ENCODE peak calls at places on chromosomes 5 and 9, in ten cellular contexts. S is stimulated activated CD4-positive, alpha-beta T cell treated with anti-CD3 and anti-CD28 coated beads, Interleukin-12 subunit alpha, Interleukin-12 subunit beta, amount 100 ng/mL, for 24 hours; A is activated CD8-positive, alpha-beta memory T cell treated with anti-CD3 and anti-CD28 coated beads for 4 hours; F is spleen; P is adipocyte; J is posterior vena cava; M is cardiac fibroblast; G is HT-29; L is renal cortical epithelial cell; Z is central memory CD4-positive, alpha-beta T cell. K is an unnamed sample.

GRCh38 chr5:159874308-159874707 is 42.0 kb upstream of the ADRA1B start:
- DNase-seq in M (peak), J (no peak), L (peak), Z (no peak), G (no peak), F (no peak), A (no peak), S (no peak), P (no peak), K (no peak)

GRCh38 chr9:90432951-90433350 is 209.7 kb downstream of the DIRAS2 start:
- DNase-seq in P (no peak), G (no peak), S (no peak), Z (no peak), A (no peak), F (no peak), M (no peak), J (no peak), L (no peak), K (no peak)

GRCh38 chr5:67476531-67476930 is 279.9 kb upstream of the CD180 start:
- DNase-seq in S (no peak), J (no peak), A (no peak), G (no peak), L (peak), F (no peak), M (no peak), Z (no peak), P (peak), K (no peak)

GRCh38 chr9:130732793-130733221 is 39.2 kb downstream of the EXOSC2 start:
- DNase-seq in F (no peak), A (no peak), L (peak), S (no peak), M (peak), P (peak), Z (no peak), J (no peak), G (no peak), K (no peak)

GRCh38 chr9:136143215-136144001 is 24.7 kb upstream of the TMEM250 start:
- DNase-seq in A (no peak), Z (no peak), L (no peak), F (no peak), M (peak), G (peak), J (no peak), S (no peak), P (peak), K (no peak)

GRCh38 chr9:87034891-87035290 is 87.6 kb upstream of the GAS1 start:
- DNase-seq in G (no peak), P (peak), F (no peak), A (no peak), M (no peak), Z (no peak), L (no peak), S (no peak), J (no peak), K (no peak)

GRCh38 chr9:88041447-88041846 is 67.1 kb upstream of the CDK20 start:
- DNase-seq in L (no peak), A (no peak), G (no peak), J (no peak), P (peak), Z (no peak), M (peak), S (no peak), F (no peak), K (no peak)

GRCh38 chr9:14865206-14865605 is 45.0 kb downstream of the FREM1 start:
- DNase-seq in F (no peak), L (no peak), J (no peak), A (no peak), S (no peak), P (no peak), G (no peak), M (no peak), Z (no peak), K (no peak)

GRCh38 chr9:117341161-117341560 is 73.7 kb downstream of the ASTN2 start:
- DNase-seq in M (no peak), L (no peak), F (no peak), J (no peak), P (no peak), G (no peak), S (no peak), A (no peak), Z (no peak), K (no peak)

GRCh38 chr5:74919487-74919886 is 53.3 kb upstream of the FAM169A start:
- DNase-seq in G (peak), P (peak), M (peak), S (no peak), J (no peak), F (no peak), Z (peak), A (no peak), L (peak), K (no peak)

GRCh38 chr9:132989414-132989996 is 11.0 kb downstream of the GFI1B start:
- DNase-seq in J (no peak), S (no peak), F (no peak), G (no peak), Z (no peak), L (no peak), A (no peak), P (no peak), M (no peak), K (no peak)

GRCh38 chr5:140165101-140165920 is 9.7 kb upstream of the CYSTM1 start:
- DNase-seq in L (no peak), A (no peak), J (no peak), Z (no peak), G (peak), M (no peak), S (no peak), P (no peak), F (no peak), K (peak)

GRCh38 chr5:50653946-50654345 is 12.5 kb upstream of the PARP8 start:
- DNase-seq in J (no peak), L (no peak), P (no peak), M (no peak), S (no peak), F (peak), G (no peak), A (no peak), Z (no peak), K (no peak)

GRCh38 chr9:69579749-69580581 is 92.2 kb downstream of the APBA1 start:
- DNase-seq in F (no peak), G (no peak), Z (no peak), A (no peak), P (no peak), J (no peak), M (no peak), L (no peak), S (no peak), K (peak)

GRCh38 chr5:88656196-88656935 is 226.6 kb downstream of the MEF2C start:
- DNase-seq in P (no peak), Z (no peak), A (no peak), S (no peak), L (no peak), J (no peak), F (no peak), M (no peak), G (no peak), K (no peak)

GRCh38 chr5:173327948-173328895 is at the start of gene STC2:
- DNase-seq in P (peak), J (no peak), F (peak), A (no peak), G (no peak), S (no peak), Z (no peak), L (peak), M (peak), K (no peak)

GRCh38 chr9:15373881-15374280 is 48.8 kb upstream of the SNAPC3 start:
- DNase-seq in M (no peak), A (no peak), L (no peak), S (no peak), P (peak), J (no peak), Z (no peak), G (no peak), F (no peak), K (no peak)

GRCh38 chr5:151651997-151652645 is 34.6 kb downstream of the SPARC start:
- DNase-seq in F (peak), L (peak), A (peak), S (peak), Z (peak), P (peak), M (peak), G (peak), J (peak), K (peak)

GRCh38 chr9:90127923-90128322 is 514.7 kb downstream of the DIRAS2 start:
- DNase-seq in F (no peak), Z (no peak), P (no peak), L (no peak), J (no peak), A (no peak), M (no peak), G (no peak), S (no peak), K (no peak)

GRCh38 chr5:175383350-175383749 is 60.6 kb downstream of the DRD1 start:
- DNase-seq in S (no peak), A (no peak), J (no peak), M (no peak), L (no peak), Z (no peak), P (no peak), G (peak), F (no peak), K (no peak)